ENCODE peak calls at places on chromosomes 4 and X, in six cellular contexts. M is naive thymus-derived CD4-positive, alpha-beta T cell; X is uterus; N is IMR-90; C is esophagus squamous epithelium; J is fibroblast of lung. I is an unnamed sample.

GRCh38 chr4:79881407-79881806 is 191.6 kb downstream of the ANTXR2 start:
- DNase-seq in N (no peak), C (no peak), J (no peak), M (no peak), X (no peak), I (no peak)

GRCh38 chr4:98363431-98363830 is 102.2 kb downstream of the RAP1GDS1 start:
- DNase-seq in C (no peak), X (no peak), N (no peak), M (no peak), J (no peak), I (no peak)

GRCh38 chr4:61614256-61614655 is 414.1 kb downstream of the ADGRL3 start:
- DNase-seq in X (no peak), J (no peak), M (no peak), N (peak), C (no peak), I (no peak)

GRCh38 chr4:119020158-119020557 is 115.5 kb upstream of the MYOZ2 start:
- DNase-seq in N (peak), J (peak), C (no peak), M (no peak), X (no peak), I (no peak)

GRCh38 chr4:101169044-101170014 is 178.0 kb downstream of the PPP3CA start:
- DNase-seq in M (peak), C (peak), N (peak), X (peak), J (peak), I (peak)

GRCh38 chr4:128660361-128660964 is 149.0 kb upstream of the JADE1 start:
- DNase-seq in J (peak), M (no peak), X (peak), N (peak), C (no peak), I (no peak)

GRCh38 chr4:87896020-87896621 is 63.4 kb downstream of the MEPE start:
- DNase-seq in J (peak), N (peak), M (no peak), C (no peak), X (no peak), I (peak)

GRCh38 chr4:71026086-71026485 is 32.6 kb downstream of the DCK start:
- DNase-seq in N (peak), J (peak), C (no peak), M (no peak), X (no peak), I (no peak)

GRCh38 chr4:119794681-119795080 is 166.1 kb upstream of the PDE5A start:
- DNase-seq in N (no peak), J (no peak), C (no peak), X (no peak), M (no peak), I (no peak)

GRCh38 chr4:3388461-3389185 is 53.1 kb upstream of the HGFAC start:
- DNase-seq in J (peak), X (no peak), N (peak), C (no peak), M (no peak), I (no peak)

GRCh38 chr4:118918388-118918787 is 29.7 kb downstream of the SYNPO2 start:
- DNase-seq in X (no peak), J (peak), M (no peak), N (peak), C (no peak), I (no peak)

GRCh38 chr4:156238171-156238570 is 284.5 kb upstream of the CTSO start:
- DNase-seq in N (no peak), J (no peak), X (no peak), C (no peak), M (no peak), I (no peak)

GRCh38 chr4:48388504-48389154 is 47.3 kb downstream of the SLAIN2 start:
- DNase-seq in C (no peak), J (peak), X (no peak), M (no peak), N (peak), I (no peak)

GRCh38 chr4:90982787-90983186 is 855.6 kb downstream of the CCSER1 start:
- DNase-seq in X (no peak), J (no peak), C (no peak), M (no peak), N (no peak), I (no peak)

GRCh38 chr4:102610007-102610406 is 108.8 kb downstream of the NFKB1 start:
- DNase-seq in C (no peak), X (no peak), M (no peak), N (peak), J (peak), I (no peak)

GRCh38 chrX:120269379-120270035 is 18.9 kb downstream of the ZBTB33 start:
- DNase-seq in C (no peak), J (peak), N (no peak), M (peak), X (no peak), I (no peak)

GRCh38 chrX:46704767-46705386 is 54.0 kb downstream of the SLC9A7 start:
- DNase-seq in C (no peak), J (no peak), M (no peak), X (no peak), N (peak), I (no peak)

GRCh38 chr4:27008693-27009092 is 148.1 kb downstream of the STIM2 start:
- DNase-seq in C (no peak), M (no peak), J (no peak), X (no peak), N (no peak), I (no peak)

GRCh38 chrX:12955882-12956703 is 18.8 kb upstream of the TMSB4X start:
- DNase-seq in J (peak), N (peak), C (peak), X (peak), M (peak), I (peak)

GRCh38 chr4:78057600-78058560 is 757 bp downstream of the FRAS1 start:
- DNase-seq in J (peak), X (peak), M (no peak), N (peak), C (no peak), I (peak)

GRCh38 chr4:140037353-140038030 is 116.5 kb downstream of the MAML3 start:
- DNase-seq in X (no peak), J (peak), M (no peak), N (peak), C (no peak), I (no peak)

GRCh38 chrX:112147206-112147605 is 64.6 kb upstream of the TRPC5 start:
- DNase-seq in N (peak), M (no peak), X (no peak), J (no peak), C (no peak), I (no peak)

GRCh38 chr4:156764846-156765245 is 206.8 kb downstream of the PDGFC start:
- DNase-seq in C (no peak), M (no peak), X (no peak), N (no peak), J (no peak), I (no peak)

GRCh38 chr4:2177443-2178093 is 64.4 kb downstream of the HAUS3 start:
- DNase-seq in X (no peak), M (no peak), C (no peak), J (no peak), N (no peak), I (no peak)

GRCh38 chr4:78336093-78336943 is 215.3 kb upstream of the ANXA3 start:
- DNase-seq in X (no peak), M (no peak), C (no peak), N (peak), J (peak), I (no peak)

GRCh38 chr4:74930166-74930565 is 2.8 kb upstream of the PARM1 start:
- DNase-seq in J (no peak), C (no peak), N (no peak), X (no peak), M (no peak), I (no peak)

GRCh38 chr4:13837228-13837627 is 209.7 kb upstream of the BOD1L1 start:
- DNase-seq in J (no peak), X (no peak), C (no peak), N (no peak), M (no peak), I (no peak)

GRCh38 chr4:153530284-153530995 is 64.3 kb downstream of the TMEM131L start:
- DNase-seq in J (no peak), M (peak), N (no peak), C (no peak), X (no peak), I (no peak)

GRCh38 chr4:156949373-156949814 is 22.2 kb downstream of the PDGFC start:
- DNase-seq in X (no peak), N (peak), C (no peak), M (no peak), J (peak), I (no peak)

GRCh38 chr4:48831532-48832015 is 686 bp downstream of the OCIAD1 start:
- DNase-seq in N (peak), J (no peak), C (no peak), M (no peak), X (no peak), I (no peak)

GRCh38 chrX:38225093-38225492 is 4.4 kb upstream of the SRPX start:
- DNase-seq in C (no peak), X (no peak), N (peak), M (no peak), J (no peak), I (no peak)

GRCh38 chr4:139142097-139142496 is 34.9 kb downstream of the ELF2 start:
- DNase-seq in X (no peak), C (no peak), J (no peak), M (no peak), N (no peak), I (no peak)

GRCh38 chr4:10584042-10584441 is 100.5 kb downstream of the CLNK start:
- DNase-seq in N (peak), X (no peak), C (no peak), M (no peak), J (peak), I (no peak)

GRCh38 chr4:121229993-121230392 is 65.9 kb upstream of the TNIP3 start:
- DNase-seq in M (no peak), C (no peak), X (no peak), N (no peak), J (no peak), I (no peak)

GRCh38 chrX:153885968-153886903 is at the start of gene L1CAM:
- DNase-seq in X (no peak), C (no peak), N (no peak), M (no peak), J (no peak), I (no peak)

GRCh38 chr4:11722218-11722617 is 293.5 kb upstream of the HS3ST1 start:
- DNase-seq in N (no peak), X (no peak), M (no peak), J (no peak), C (no peak), I (no peak)

GRCh38 chr4:171928336-171928735 is 115.1 kb downstream of the GALNTL6 start:
- DNase-seq in J (no peak), C (no peak), N (no peak), X (no peak), M (no peak), I (no peak)

GRCh38 chrX:10755477-10756334 is 135.3 kb upstream of the MID1 start:
- DNase-seq in N (peak), M (no peak), X (peak), J (peak), C (no peak), I (no peak)

GRCh38 chr4:27702710-27703431 is 842.2 kb downstream of the STIM2 start:
- DNase-seq in C (no peak), N (peak), M (no peak), X (no peak), J (peak), I (no peak)

DNA sequence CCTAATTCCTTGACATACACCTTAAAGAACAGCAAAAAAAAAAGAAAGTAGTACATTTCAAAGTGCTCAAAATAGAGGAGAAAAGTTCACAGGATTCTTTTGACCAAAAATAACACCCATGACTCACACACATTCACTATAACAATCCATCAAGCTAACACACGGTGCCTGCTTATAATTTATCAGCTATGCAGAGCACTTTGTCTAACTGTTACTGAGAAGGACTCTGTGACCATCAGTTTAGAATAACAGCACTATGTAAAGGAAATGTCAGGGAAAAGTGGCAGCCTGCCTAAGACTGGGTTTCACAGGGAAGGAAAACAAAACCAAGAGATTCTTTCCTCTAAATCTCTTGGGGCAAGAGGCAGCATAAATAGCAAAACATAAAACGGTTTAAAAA is 54.8 kb downstream of the CCDC149 start:
- DNase-seq in N (peak), M (no peak), X (no peak), C (no peak), J (peak), I (no peak)
- H3K27ac ChIP-seq in N (no peak), M (no peak), X (peak), C (peak), J (no peak), I (no peak)

GRCh38 chrX:31302573-31303075 is 230.8 kb upstream of the FTHL17 start:
- DNase-seq in M (no peak), J (no peak), N (no peak), C (no peak), X (no peak), I (no peak)

GRCh38 chrX:31297881-31298280 is 226.0 kb upstream of the FTHL17 start:
- DNase-seq in J (no peak), M (no peak), C (no peak), X (no peak), N (no peak), I (no peak)

GRCh38 chrX:31301203-31301602 is 229.4 kb upstream of the FTHL17 start:
- DNase-seq in J (no peak), N (no peak), M (no peak), C (no peak), X (no peak), I (no peak)

GRCh38 chrX:31301941-31302340 is 230.1 kb upstream of the FTHL17 start:
- DNase-seq in X (no peak), M (no peak), J (no peak), C (no peak), N (no peak), I (no peak)

DNA sequence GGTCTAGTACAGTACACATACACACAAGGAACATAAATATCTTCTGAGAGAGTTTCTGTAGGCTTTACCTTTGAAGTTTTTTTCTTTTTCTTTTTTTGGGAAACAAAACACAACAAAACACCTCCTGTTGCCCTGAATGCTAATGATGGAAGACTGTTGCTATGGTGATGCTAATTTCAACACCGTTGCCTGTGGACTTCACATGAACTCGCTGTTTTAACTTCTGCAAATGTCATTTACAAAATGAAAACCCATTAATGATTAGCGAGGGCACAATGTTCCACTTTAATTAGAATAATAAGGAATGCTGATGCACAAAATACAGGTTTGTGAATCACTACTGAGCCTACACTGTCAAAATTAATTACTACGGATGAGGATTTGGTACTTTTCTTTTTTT is 227.0 kb upstream of the FTHL17 start:
- DNase-seq in X (no peak), J (no peak), N (no peak), M (no peak), C (no peak), I (no peak)
- H3K4me3 ChIP-seq in X (no peak), J (no peak), N (no peak), M (no peak), C (no peak), I (no peak)

GRCh38 chrX:88982933-88983332 is 235.9 kb downstream of the CPXCR1 start:
- DNase-seq in C (no peak), M (no peak), N (no peak), X (no peak), J (no peak), I (no peak)

GRCh38 chrX:88977835-88978234 is 230.8 kb downstream of the CPXCR1 start:
- DNase-seq in C (no peak), N (no peak), J (no peak), X (no peak), M (no peak), I (no peak)

GRCh38 chrX:88982183-88982582 is 235.2 kb downstream of the CPXCR1 start:
- DNase-seq in J (no peak), N (no peak), C (no peak), M (no peak), X (no peak), I (no peak)
- H3K27ac ChIP-seq in J (no peak), N (no peak), C (no peak), M (no peak), X (no peak), I (no peak)

GRCh38 chrX:24153796-24154189 is 4.3 kb downstream of the ZFX start:
- DNase-seq in J (no peak), N (no peak), X (no peak), C (no peak), M (no peak), I (no peak)

GRCh38 chrX:24156177-24156576 is 6.6 kb downstream of the ZFX start:
- DNase-seq in N (no peak), X (no peak), M (no peak), C (no peak), J (no peak), I (no peak)

GRCh38 chrX:24154490-24155034 is 5.0 kb downstream of the ZFX start:
- DNase-seq in C (no peak), X (no peak), J (no peak), M (no peak), N (peak), I (no peak)

GRCh38 chrX:24151513-24151912 is 2.0 kb downstream of the ZFX start:
- DNase-seq in X (no peak), C (no peak), J (no peak), N (no peak), M (no peak), I (no peak)

DNA sequence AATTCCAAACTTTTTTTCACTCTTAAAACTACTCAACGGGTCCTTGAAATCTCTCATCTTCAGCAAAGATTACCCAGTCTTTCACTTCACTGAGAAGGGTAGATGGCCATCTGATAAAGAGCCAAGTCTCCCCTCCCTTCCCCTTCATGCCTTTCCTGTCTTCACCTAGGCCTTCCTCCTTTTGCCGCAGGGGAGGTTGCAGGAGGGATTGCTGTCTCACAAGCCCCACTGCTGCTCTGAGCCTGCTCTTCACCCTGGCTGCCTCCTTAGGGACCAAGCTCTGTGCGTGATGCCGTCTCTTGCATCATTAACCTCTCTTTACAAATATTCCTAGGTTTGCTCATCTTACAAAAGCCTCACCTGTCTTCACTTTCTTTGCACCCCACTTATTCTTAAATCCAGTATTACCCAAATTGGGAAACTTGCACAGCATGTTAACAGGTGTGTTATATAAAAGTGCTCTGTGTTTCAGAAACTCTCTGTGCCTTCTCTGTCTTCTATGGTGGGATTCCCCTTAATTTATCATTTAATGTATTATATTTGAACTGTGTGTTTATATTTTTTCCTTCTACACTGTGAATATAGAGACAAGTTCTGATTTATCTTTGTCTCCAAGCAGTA is 3.8 kb downstream of the ZFX start:
- DNase-seq in X (no peak), N (no peak), J (no peak), C (no peak), M (no peak), I (no peak)
- H3K4me3 ChIP-seq in X (no peak), N (no peak), J (peak), C (no peak), M (no peak), I (no peak)

GRCh38 chr4:67931256-67931655 is 32.0 kb downstream of the TMPRSS11A start:
- DNase-seq in X (no peak), N (no peak), J (no peak), C (no peak), M (no peak), I (no peak)
- H3K27ac ChIP-seq in X (no peak), N (no peak), J (no peak), C (peak), M (no peak), I (no peak)

DNA sequence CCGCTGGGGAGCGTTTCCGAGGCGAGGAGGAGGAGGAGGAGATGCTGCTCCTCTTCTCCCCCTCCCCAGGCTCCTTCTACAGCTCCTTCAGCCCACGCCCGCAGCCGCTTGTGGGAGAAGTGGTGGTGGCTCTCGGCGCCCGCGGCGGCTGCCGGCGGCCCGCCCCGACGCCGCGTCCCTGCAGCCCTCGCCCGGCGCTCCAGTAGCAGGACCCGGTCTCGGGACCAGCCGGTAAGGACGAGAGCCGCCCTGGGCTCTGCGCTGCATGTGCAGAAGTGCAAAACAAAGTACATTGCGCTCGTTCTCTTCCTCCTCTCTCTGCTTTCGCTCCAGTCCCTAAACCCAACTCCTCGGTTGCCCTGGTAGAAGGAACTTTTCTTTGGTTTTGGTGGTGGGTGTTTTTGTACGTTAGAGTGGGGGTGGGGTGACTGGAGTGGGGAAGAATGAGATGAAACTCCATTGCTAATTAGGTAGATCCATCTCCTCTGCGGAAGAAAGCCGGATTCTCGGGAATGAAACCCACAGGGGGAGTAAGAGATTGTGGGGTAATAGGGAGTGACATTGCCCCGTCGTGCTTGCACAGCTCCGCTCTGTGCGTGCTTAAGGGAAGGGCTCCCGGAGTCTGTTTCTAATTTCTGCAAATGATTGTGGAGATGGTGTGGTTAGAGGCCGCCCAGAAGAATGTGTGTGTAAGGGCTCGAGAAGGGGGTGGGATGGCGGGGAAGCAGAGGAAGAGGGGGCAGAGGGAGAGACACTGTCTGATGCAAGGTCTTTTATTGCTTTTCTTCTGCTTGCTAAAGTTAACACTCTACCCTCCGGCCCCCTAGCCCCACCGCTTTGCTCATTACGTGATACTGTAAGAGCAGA is 677 bp downstream of the PTPN13 start:
- DNase-seq in J (peak), N (peak), X (peak), M (no peak), C (no peak), I (peak)
- H3K4me3 ChIP-seq in J (peak), N (peak), X (peak), M (peak), C (peak), I (peak)

I was measured in aorta.